ENCODE peak calls at places on chromosomes 16 and 17, in eight cellular contexts. S is WTC11; M is mesenchymal stem cell; V is DND-41; G is CD4-positive, alpha-beta T cell; A is NCI-H460; I is progenitor cell of endocrine pancreas; X is stimulated activated naive CD8-positive, alpha-beta T cell treated with anti-CD3 and anti-CD28 coated beads, Interleukin-15, amount 100 ng/mL, for 72 hours. L is an unnamed sample.

GRCh38 chr17:16282522-16282921 is 65.5 kb downstream of the PIGL start:
- DNase-seq in S (no peak), X (no peak), I (no peak), A (no peak), M (peak; percentile 85), G (no peak), V (no peak), L (no peak)

GRCh38 chr17:2634361-2634960 is 41.0 kb downstream of the PAFAH1B1 start:
- DNase-seq in S (no peak), X (no peak), A (no peak), I (no peak), G (no peak), M (peak; percentile 38), V (no peak), L (no peak)

GRCh38 chr17:80524150-80524712 is 20.4 kb upstream of the RPTOR start:
- DNase-seq in G (no peak), S (no peak), A (no peak), M (no peak), X (no peak), I (no peak), V (no peak), L (no peak)

GRCh38 chr17:7914771-7915610 is 1.1 kb downstream of the RNF227 start:
- DNase-seq in V (no peak), G (no peak), S (no peak), M (no peak), X (no peak), A (no peak), I (no peak), L (no peak)

GRCh38 chr17:77312786-77313599 is 172.2 kb downstream of the SEC14L1 start:
- DNase-seq in M (peak; percentile 67), G (no peak), V (no peak), I (no peak), S (no peak), A (no peak), X (no peak), L (no peak)

GRCh38 chr16:11610580-11610979 is 23.9 kb upstream of the LITAF start:
- DNase-seq in S (no peak), I (no peak), X (no peak), A (no peak), M (no peak), G (no peak), V (no peak), L (no peak)

GRCh38 chr16:4435668-4436067 is 10.0 kb downstream of the DNAJA3 start:
- DNase-seq in X (no peak), I (no peak), G (no peak), M (no peak), V (no peak), S (no peak), A (no peak), L (no peak)

GRCh38 chr16:9138731-9139501 is 47.5 kb downstream of the HAPSTR1 start:
- DNase-seq in A (peak; percentile 69), G (peak; percentile 46), S (peak; percentile 91), M (peak; percentile 73), I (peak; percentile 68), V (peak; percentile 75), X (peak; percentile 67), L (peak; percentile 46)

GRCh38 chr16:31141489-31142108 is 6.1 kb upstream of the PRSS8 start:
- DNase-seq in G (no peak), X (no peak), S (peak; percentile 23), A (no peak), M (peak; percentile 89), V (no peak), I (no peak), L (no peak)

GRCh38 chr16:13559624-13560023 is 360.3 kb upstream of the ERCC4 start:
- DNase-seq in G (no peak), X (no peak), M (no peak), S (no peak), I (no peak), V (no peak), A (no peak), L (no peak)

GRCh38 chr16:73166394-73166971 is 118.6 kb upstream of the ZFHX3 start:
- DNase-seq in G (no peak), X (no peak), V (no peak), A (no peak), I (no peak), S (no peak), M (no peak), L (no peak)

GRCh38 chr16:70163596-70163995 is 10.0 kb upstream of the CLEC18C start:
- DNase-seq in X (no peak), A (no peak), I (no peak), V (peak; percentile 5), S (no peak), M (no peak), G (no peak), L (no peak)